ENCODE peak calls at places on chromosomes 5 and 9, in seven cellular contexts. One of them, this sample, is unnamed.
A peak's percentile ranks its signal among the peaks of the same experiment; 100 is the strongest.

GRCh38 chr5:102511666-102512065 is 12.9 kb upstream of the SLCO6A1 start:
- DNase-seq in tibial nerve: peak; percentile 47
- DNase-seq in upper lobe of right lung: no peak
- DNase-seq in colonic mucosa: no peak
- DNase-seq in heart left ventricle: no peak
- DNase-seq in BJ: no peak
- DNase-seq in adrenal gland: peak; percentile 23
- DNase-seq in this sample: peak; percentile 12

GRCh38 chr5:10987881-10988504 is 227.0 kb upstream of the DAP start:
- DNase-seq in tibial nerve: peak; percentile 61
- DNase-seq in upper lobe of right lung: peak; percentile 86
- DNase-seq in colonic mucosa: peak; percentile 71
- DNase-seq in heart left ventricle: peak; percentile 79
- DNase-seq in BJ: no peak
- DNase-seq in adrenal gland: peak; percentile 59
- DNase-seq in this sample: peak; percentile 12

GRCh38 chr5:135203593-135204036 is 169.6 kb upstream of the PITX1 start:
- DNase-seq in tibial nerve: no peak
- DNase-seq in upper lobe of right lung: no peak
- DNase-seq in colonic mucosa: no peak
- DNase-seq in heart left ventricle: no peak
- DNase-seq in BJ: no peak
- DNase-seq in adrenal gland: no peak
- DNase-seq in this sample: peak; percentile 32

GRCh38 chr9:102642651-102643050 is 352.5 kb upstream of the CYLC2 start:
- DNase-seq in tibial nerve: no peak
- DNase-seq in upper lobe of right lung: no peak
- DNase-seq in colonic mucosa: no peak
- DNase-seq in heart left ventricle: no peak
- DNase-seq in BJ: no peak
- DNase-seq in adrenal gland: no peak
- DNase-seq in this sample: no peak

GRCh38 chr5:129973716-129974426 is 69.6 kb downstream of the CHSY3 start:
- DNase-seq in tibial nerve: no peak
- DNase-seq in upper lobe of right lung: no peak
- DNase-seq in colonic mucosa: no peak
- DNase-seq in heart left ventricle: no peak
- DNase-seq in BJ: no peak
- DNase-seq in adrenal gland: no peak
- DNase-seq in this sample: peak; percentile 36

GRCh38 chr9:130090915-130091314 is 37.2 kb downstream of the GPR107 start:
- DNase-seq in tibial nerve: no peak
- DNase-seq in upper lobe of right lung: no peak
- DNase-seq in colonic mucosa: no peak
- DNase-seq in heart left ventricle: no peak
- DNase-seq in BJ: no peak
- DNase-seq in adrenal gland: no peak
- DNase-seq in this sample: no peak

GRCh38 chr9:132590318-132591182 is 8.1 kb downstream of the BARHL1 start:
- DNase-seq in tibial nerve: no peak
- DNase-seq in upper lobe of right lung: no peak
- DNase-seq in colonic mucosa: no peak
- DNase-seq in heart left ventricle: no peak
- DNase-seq in BJ: no peak
- DNase-seq in adrenal gland: no peak
- DNase-seq in this sample: no peak

GRCh38 chr5:128446-128845 is 36.5 kb downstream of the PLEKHG4B start:
- DNase-seq in tibial nerve: no peak
- DNase-seq in upper lobe of right lung: no peak
- DNase-seq in colonic mucosa: no peak
- DNase-seq in heart left ventricle: no peak
- DNase-seq in BJ: peak; percentile 26
- DNase-seq in adrenal gland: no peak
- DNase-seq in this sample: no peak

GRCh38 chr5:109692852-109693251 is 3.1 kb downstream of the MAN2A1 start:
- DNase-seq in tibial nerve: no peak
- DNase-seq in upper lobe of right lung: no peak
- DNase-seq in colonic mucosa: no peak
- DNase-seq in heart left ventricle: no peak
- DNase-seq in BJ: no peak
- DNase-seq in adrenal gland: no peak
- DNase-seq in this sample: no peak

GRCh38 chr5:163306421-163306820 is 131.0 kb upstream of the CCNG1 start:
- DNase-seq in tibial nerve: no peak
- DNase-seq in upper lobe of right lung: no peak
- DNase-seq in colonic mucosa: no peak
- DNase-seq in heart left ventricle: no peak
- DNase-seq in BJ: no peak
- DNase-seq in adrenal gland: no peak
- DNase-seq in this sample: peak; percentile 33

GRCh38 chr9:35828716-35829083 is at the start of gene FAM221B:
- DNase-seq in tibial nerve: no peak
- DNase-seq in upper lobe of right lung: no peak
- DNase-seq in colonic mucosa: peak; percentile 52
- DNase-seq in heart left ventricle: no peak
- DNase-seq in BJ: no peak
- DNase-seq in adrenal gland: peak; percentile 46
- DNase-seq in this sample: no peak

GRCh38 chr9:87201316-87201715 is 254.0 kb upstream of the GAS1 start:
- DNase-seq in tibial nerve: no peak
- DNase-seq in upper lobe of right lung: no peak
- DNase-seq in colonic mucosa: no peak
- DNase-seq in heart left ventricle: no peak
- DNase-seq in BJ: no peak
- DNase-seq in adrenal gland: no peak
- DNase-seq in this sample: peak; percentile 83

GRCh38 chr9:68651280-68651893 is 53.7 kb upstream of the PIP5K1B start:
- DNase-seq in tibial nerve: no peak
- DNase-seq in upper lobe of right lung: no peak
- DNase-seq in colonic mucosa: no peak
- DNase-seq in heart left ventricle: no peak
- DNase-seq in BJ: no peak
- DNase-seq in adrenal gland: no peak
- DNase-seq in this sample: no peak

GRCh38 chr9:32884482-32884881 is 101.1 kb downstream of the TMEM215 start:
- DNase-seq in tibial nerve: no peak
- DNase-seq in upper lobe of right lung: no peak
- DNase-seq in colonic mucosa: no peak
- DNase-seq in heart left ventricle: no peak
- DNase-seq in BJ: no peak
- DNase-seq in adrenal gland: no peak
- DNase-seq in this sample: no peak

GRCh38 chr5:14859980-14860379 is 11.6 kb downstream of the ANKH start:
- DNase-seq in tibial nerve: no peak
- DNase-seq in upper lobe of right lung: no peak
- DNase-seq in colonic mucosa: no peak
- DNase-seq in heart left ventricle: no peak
- DNase-seq in BJ: no peak
- DNase-seq in adrenal gland: no peak
- DNase-seq in this sample: no peak

GRCh38 chr5:159290741-159291140 is 27.7 kb downstream of the UBLCP1 start:
- DNase-seq in tibial nerve: no peak
- DNase-seq in upper lobe of right lung: no peak
- DNase-seq in colonic mucosa: no peak
- DNase-seq in heart left ventricle: no peak
- DNase-seq in BJ: no peak
- DNase-seq in adrenal gland: no peak
- DNase-seq in this sample: no peak

DNA sequence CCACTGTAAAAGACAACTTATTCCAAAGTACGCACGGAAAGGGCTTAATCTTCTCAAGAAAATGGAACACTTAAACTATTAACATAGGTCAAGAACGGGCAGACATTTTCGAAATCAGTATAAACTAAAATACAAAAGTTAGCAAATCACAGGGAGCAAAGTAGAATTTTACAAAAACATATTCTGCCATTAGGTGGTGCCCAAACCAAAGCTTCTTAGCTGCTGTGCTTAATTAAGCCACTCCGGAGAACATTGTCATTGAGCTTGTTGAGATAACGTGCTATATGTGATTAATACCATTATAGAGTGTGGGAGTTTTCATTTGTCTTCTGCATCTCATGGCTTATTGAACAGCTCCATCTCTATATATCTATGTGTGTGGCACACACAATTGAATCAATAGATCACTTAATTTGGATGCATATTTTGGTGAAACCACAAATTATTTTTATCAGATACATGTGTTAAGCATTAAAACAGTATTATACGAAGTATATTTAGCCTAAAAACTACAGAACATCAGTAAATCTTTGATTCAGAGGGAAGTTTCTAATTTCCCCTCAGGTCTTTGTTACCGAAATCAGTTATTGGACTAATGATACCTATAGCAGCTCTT is 23.4 kb downstream of the UBLCP1 start:
- DNase-seq in tibial nerve: no peak
- DNase-seq in upper lobe of right lung: no peak
- DNase-seq in colonic mucosa: no peak
- DNase-seq in heart left ventricle: no peak
- DNase-seq in BJ: no peak
- DNase-seq in adrenal gland: no peak
- DNase-seq in this sample: peak; percentile 56
- TF ChIP-seq CTCF in tibial nerve: peak; percentile 15
- TF ChIP-seq CTCF in upper lobe of right lung: peak; percentile 56
- TF ChIP-seq CTCF in colonic mucosa: peak; percentile 25
- TF ChIP-seq CTCF in heart left ventricle: peak; percentile 35
- TF ChIP-seq CTCF in BJ: peak; percentile 55
- TF ChIP-seq CTCF in adrenal gland: peak; percentile 29
- TF ChIP-seq CTCF in this sample: peak; percentile 58

DNA sequence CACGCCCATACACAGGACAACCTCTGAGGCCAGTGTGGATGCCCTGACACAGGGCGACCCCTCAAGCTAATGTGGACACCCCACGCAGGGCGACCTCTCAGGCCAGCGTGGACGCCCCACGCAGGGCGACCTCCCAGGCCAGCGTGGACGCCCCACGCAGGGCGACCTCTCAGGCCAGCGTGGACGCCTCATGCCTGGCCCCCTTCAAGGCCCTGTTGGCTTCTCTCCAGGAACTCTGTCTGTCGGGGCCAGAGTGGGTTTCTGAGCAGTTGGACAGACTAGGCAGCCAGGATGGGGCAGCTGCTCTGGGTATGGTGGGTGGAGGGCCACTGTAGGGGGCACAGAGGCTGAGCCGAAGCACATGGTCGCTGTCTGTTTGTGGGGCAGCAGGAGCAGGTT is 47.4 kb downstream of the LMX1B start:
- DNase-seq in tibial nerve: no peak
- DNase-seq in upper lobe of right lung: no peak
- DNase-seq in colonic mucosa: no peak
- DNase-seq in heart left ventricle: no peak
- DNase-seq in BJ: no peak
- DNase-seq in adrenal gland: no peak
- DNase-seq in this sample: no peak
- H3K4me3 ChIP-seq in tibial nerve: no peak overlapping the region
- H3K4me3 ChIP-seq in upper lobe of right lung: no peak overlapping the region
- H3K4me3 ChIP-seq in colonic mucosa: no peak overlapping the region
- H3K4me3 ChIP-seq in heart left ventricle: no peak overlapping the region
- H3K4me3 ChIP-seq in BJ: no peak overlapping the region
- H3K4me3 ChIP-seq in adrenal gland: no peak overlapping the region
- H3K4me3 ChIP-seq in this sample: no peak overlapping the region

GRCh38 chr5:149776376-149777305 is 46.5 kb downstream of the PPARGC1B start:
- DNase-seq in tibial nerve: no peak
- DNase-seq in upper lobe of right lung: no peak
- DNase-seq in colonic mucosa: peak; percentile 85
- DNase-seq in heart left ventricle: no peak
- DNase-seq in BJ: no peak
- DNase-seq in adrenal gland: no peak
- DNase-seq in this sample: no peak

GRCh38 chr5:149779071-149779470 is 49.0 kb downstream of the PPARGC1B start:
- DNase-seq in tibial nerve: no peak
- DNase-seq in upper lobe of right lung: no peak
- DNase-seq in colonic mucosa: no peak
- DNase-seq in heart left ventricle: no peak
- DNase-seq in BJ: no peak
- DNase-seq in adrenal gland: no peak
- DNase-seq in this sample: no peak

GRCh38 chr5:149777382-149777781 is 47.3 kb downstream of the PPARGC1B start:
- DNase-seq in tibial nerve: no peak
- DNase-seq in upper lobe of right lung: no peak
- DNase-seq in colonic mucosa: no peak
- DNase-seq in heart left ventricle: peak; percentile 68
- DNase-seq in BJ: no peak
- DNase-seq in adrenal gland: no peak
- DNase-seq in this sample: no peak

GRCh38 chr5:149773245-149774095 is 43.4 kb downstream of the PPARGC1B start:
- DNase-seq in tibial nerve: no peak
- DNase-seq in upper lobe of right lung: no peak
- DNase-seq in colonic mucosa: no peak
- DNase-seq in heart left ventricle: no peak
- DNase-seq in BJ: no peak
- DNase-seq in adrenal gland: no peak
- DNase-seq in this sample: no peak

DNA sequence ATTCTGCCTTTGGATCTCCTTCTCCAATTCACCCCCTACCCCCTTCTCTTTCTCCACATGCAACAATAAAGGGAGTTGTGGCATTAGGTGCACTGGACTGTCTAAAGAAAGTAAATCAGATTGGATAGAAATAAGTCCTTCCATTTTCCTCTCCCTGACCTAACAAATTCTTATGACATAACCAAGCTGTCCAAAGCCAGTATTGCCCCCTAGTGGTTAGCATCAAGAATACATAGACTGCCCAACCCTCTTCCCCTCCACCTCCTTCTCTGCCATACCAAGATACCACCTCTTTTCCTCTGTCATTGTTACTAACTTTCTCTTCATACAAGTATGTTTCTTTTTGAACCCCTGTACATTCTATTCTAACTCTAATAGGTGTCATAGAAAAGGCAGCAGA is 45.7 kb downstream of the PPARGC1B start:
- DNase-seq in tibial nerve: no peak
- DNase-seq in upper lobe of right lung: no peak
- DNase-seq in colonic mucosa: no peak
- DNase-seq in heart left ventricle: no peak
- DNase-seq in BJ: no peak
- DNase-seq in adrenal gland: no peak
- DNase-seq in this sample: peak; percentile 40
- TF ChIP-seq CTCF in tibial nerve: no peak
- TF ChIP-seq CTCF in upper lobe of right lung: peak; percentile 27
- TF ChIP-seq CTCF in colonic mucosa: no peak
- TF ChIP-seq CTCF in heart left ventricle: peak; percentile 40
- TF ChIP-seq CTCF in BJ: peak; percentile 62
- TF ChIP-seq CTCF in adrenal gland: no peak
- TF ChIP-seq CTCF in this sample: peak; percentile 48

DNA sequence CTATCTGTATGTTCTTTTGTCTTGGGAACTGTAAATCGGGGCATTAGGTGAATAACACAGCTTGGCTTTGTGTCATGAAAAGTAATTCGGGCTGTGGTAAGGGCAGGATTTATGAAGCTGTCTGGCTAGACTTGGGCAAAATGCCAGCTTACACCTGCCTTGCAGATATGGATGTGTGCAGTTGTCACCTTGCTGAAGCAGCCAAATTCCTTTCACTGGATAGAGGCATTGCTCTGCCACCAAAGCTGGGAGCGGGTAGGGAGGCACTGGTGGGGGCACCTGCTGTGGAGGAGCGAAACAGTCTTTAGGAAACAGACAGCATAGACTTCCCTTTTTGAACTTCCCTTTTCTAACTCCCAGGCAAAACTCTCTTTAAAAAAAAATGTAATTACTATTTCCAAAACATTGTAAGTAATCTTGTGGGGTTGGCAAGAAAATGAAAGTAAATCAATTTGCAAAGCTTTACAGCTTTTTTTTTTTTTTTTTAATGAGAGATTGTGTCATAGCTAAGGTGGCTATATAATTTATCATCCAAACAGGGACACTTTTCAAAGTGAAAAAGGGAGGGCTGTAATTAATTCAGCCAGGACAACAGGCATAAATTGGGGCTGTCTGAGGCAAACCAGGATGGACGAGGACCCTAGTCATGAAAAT is 545.3 kb downstream of the CSNK1G3 start:
- DNase-seq in tibial nerve: no peak
- DNase-seq in upper lobe of right lung: peak; percentile 63
- DNase-seq in colonic mucosa: peak; percentile 64
- DNase-seq in heart left ventricle: peak; percentile 23
- DNase-seq in BJ: no peak
- DNase-seq in adrenal gland: peak; percentile 26
- DNase-seq in this sample: no peak
- H3K4me3 ChIP-seq in tibial nerve: peak overlapping the region; percentile 0
- H3K4me3 ChIP-seq in upper lobe of right lung: peak overlapping the region; percentile 17
- H3K4me3 ChIP-seq in colonic mucosa: no peak overlapping the region
- H3K4me3 ChIP-seq in heart left ventricle: no peak overlapping the region
- H3K4me3 ChIP-seq in BJ: no peak overlapping the region
- H3K4me3 ChIP-seq in adrenal gland: peak overlapping the region; percentile 28
- H3K4me3 ChIP-seq in this sample: no peak overlapping the region

This sample was measured in fibroblast of mammary gland.